ENCODE peak calls at places on chromosomes 13 and 19, in four cellular contexts. One of them, this sample, is unnamed.

GRCh38 chr19:56748443-56748842 is 76.9 kb upstream of the ZNF835 start:
- DNase-seq in fibroblast of lung: peak; percentile 14
- DNase-seq in dorsolateral prefrontal cortex: no peak
- DNase-seq in substantia nigra: no peak
- DNase-seq in this sample: no peak

GRCh38 chr19:5268801-5269200 is 71.8 kb downstream of the PTPRS start:
- DNase-seq in fibroblast of lung: no peak
- DNase-seq in dorsolateral prefrontal cortex: no peak
- DNase-seq in substantia nigra: no peak
- DNase-seq in this sample: peak; percentile 15

GRCh38 chr19:47376589-47377144 is 27.6 kb downstream of the DHX34 start:
- DNase-seq in fibroblast of lung: no peak
- DNase-seq in dorsolateral prefrontal cortex: no peak
- DNase-seq in substantia nigra: no peak
- DNase-seq in this sample: no peak

GRCh38 chr19:54795763-54796162 is 7.6 kb upstream of the KIR2DL4 start:
- DNase-seq in fibroblast of lung: no peak
- DNase-seq in dorsolateral prefrontal cortex: no peak
- DNase-seq in substantia nigra: no peak
- DNase-seq in this sample: no peak

GRCh38 chr13:23707674-23708073 is 137.5 kb downstream of the TNFRSF19 start:
- DNase-seq in fibroblast of lung: peak; percentile 52
- DNase-seq in dorsolateral prefrontal cortex: no peak
- DNase-seq in substantia nigra: no peak
- DNase-seq in this sample: no peak

GRCh38 chr13:100428966-100429365 is 159.6 kb downstream of the GGACT start:
- DNase-seq in fibroblast of lung: no peak
- DNase-seq in dorsolateral prefrontal cortex: no peak
- DNase-seq in substantia nigra: no peak
- DNase-seq in this sample: no peak

GRCh38 chr13:48383384-48383783 is 29.5 kb downstream of the LPAR6 start:
- DNase-seq in fibroblast of lung: no peak
- DNase-seq in dorsolateral prefrontal cortex: no peak
- DNase-seq in substantia nigra: no peak
- DNase-seq in this sample: no peak

GRCh38 chr19:35088514-35088913 is 27.1 kb upstream of the FXYD3 start:
- DNase-seq in fibroblast of lung: peak; percentile 77
- DNase-seq in dorsolateral prefrontal cortex: no peak
- DNase-seq in substantia nigra: no peak
- DNase-seq in this sample: peak; percentile 64

GRCh38 chr13:91314888-91315287 is 32.6 kb upstream of the MIR17HG start:
- DNase-seq in fibroblast of lung: no peak
- DNase-seq in dorsolateral prefrontal cortex: no peak
- DNase-seq in substantia nigra: no peak
- DNase-seq in this sample: no peak

GRCh38 chr19:54558339-54558738 is 15.3 kb upstream of the LILRA2 start:
- DNase-seq in fibroblast of lung: no peak
- DNase-seq in dorsolateral prefrontal cortex: no peak
- DNase-seq in substantia nigra: no peak
- DNase-seq in this sample: no peak

DNA sequence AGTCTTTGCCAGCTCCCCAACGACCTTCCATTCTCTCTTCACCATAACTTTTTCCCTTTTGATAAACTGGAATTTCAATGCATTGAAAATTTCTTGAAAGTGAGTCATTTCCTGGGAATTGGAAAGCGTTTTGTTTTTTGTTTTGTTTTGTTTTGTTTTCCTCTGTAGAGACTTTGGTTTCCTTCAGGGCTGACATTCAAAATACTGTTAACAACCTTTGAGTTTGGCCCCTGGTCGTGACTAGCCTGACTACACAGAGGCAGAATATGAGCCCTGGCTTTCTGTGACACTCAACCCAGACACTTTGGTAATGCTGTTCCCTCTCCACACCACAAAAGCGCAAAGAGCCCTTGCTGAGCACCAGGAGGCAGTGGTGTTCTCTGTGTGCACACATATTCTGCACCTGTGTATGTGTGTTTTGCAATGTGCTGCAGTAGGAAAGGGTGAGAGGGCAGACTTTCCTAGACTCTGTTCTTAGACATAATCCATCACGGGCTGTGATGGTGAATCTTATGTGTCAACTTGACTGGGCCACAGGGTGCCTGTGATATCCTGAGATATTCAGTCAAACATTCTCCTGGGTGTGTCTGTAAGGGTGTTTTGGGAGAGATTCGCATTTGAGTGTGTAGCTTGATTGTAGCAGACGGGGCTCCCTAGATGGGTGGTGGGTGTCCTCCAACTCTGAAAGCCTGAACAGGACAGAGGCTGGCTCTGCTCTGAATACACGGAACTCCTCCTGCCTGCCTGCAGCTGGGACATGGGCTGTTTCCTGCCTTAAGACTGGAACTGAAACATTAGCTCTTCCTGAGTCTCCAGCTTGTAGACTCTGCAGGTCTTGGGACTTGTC is 29.5 kb upstream of the ANKRD10 start:
- DNase-seq in fibroblast of lung: peak; percentile 80
- DNase-seq in dorsolateral prefrontal cortex: no peak
- DNase-seq in substantia nigra: no peak
- DNase-seq in this sample: peak; percentile 20
- H3K27ac ChIP-seq in fibroblast of lung: no peak overlapping the region
- H3K27ac ChIP-seq in dorsolateral prefrontal cortex: no peak overlapping the region
- H3K27ac ChIP-seq in substantia nigra: no peak overlapping the region
- H3K27ac ChIP-seq in this sample: no peak overlapping the region

GRCh38 chr13:109131698-109132257 is 502.4 kb downstream of the MYO16 start:
- DNase-seq in fibroblast of lung: no peak
- DNase-seq in dorsolateral prefrontal cortex: no peak
- DNase-seq in substantia nigra: no peak
- DNase-seq in this sample: no peak
- H3K27ac ChIP-seq in fibroblast of lung: no peak overlapping the region
- H3K27ac ChIP-seq in dorsolateral prefrontal cortex: no peak overlapping the region
- H3K27ac ChIP-seq in substantia nigra: no peak overlapping the region
- H3K27ac ChIP-seq in this sample: no peak overlapping the region

GRCh38 chr13:102538938-102539337 is 57.8 kb upstream of the TPP2 start:
- DNase-seq in fibroblast of lung: no peak
- DNase-seq in dorsolateral prefrontal cortex: no peak
- DNase-seq in substantia nigra: no peak
- DNase-seq in this sample: no peak
- H3K27ac ChIP-seq in fibroblast of lung: no peak overlapping the region
- H3K27ac ChIP-seq in dorsolateral prefrontal cortex: no peak overlapping the region
- H3K27ac ChIP-seq in substantia nigra: no peak overlapping the region
- H3K27ac ChIP-seq in this sample: no peak overlapping the region

GRCh38 chr13:33080962-33081655 is 64.9 kb downstream of the KL start:
- DNase-seq in fibroblast of lung: peak; percentile 15
- DNase-seq in dorsolateral prefrontal cortex: no peak
- DNase-seq in substantia nigra: no peak
- DNase-seq in this sample: no peak
- H3K27ac ChIP-seq in fibroblast of lung: no peak overlapping the region
- H3K27ac ChIP-seq in dorsolateral prefrontal cortex: no peak overlapping the region
- H3K27ac ChIP-seq in substantia nigra: no peak overlapping the region
- H3K27ac ChIP-seq in this sample: no peak overlapping the region

GRCh38 chr19:15450528-15450890 is 753 bp upstream of the WIZ start:
- DNase-seq in fibroblast of lung: no peak
- DNase-seq in dorsolateral prefrontal cortex: no peak
- DNase-seq in substantia nigra: no peak
- DNase-seq in this sample: no peak
- H3K27ac ChIP-seq in fibroblast of lung: no peak overlapping the region
- H3K27ac ChIP-seq in dorsolateral prefrontal cortex: no peak overlapping the region
- H3K27ac ChIP-seq in substantia nigra: no peak overlapping the region
- H3K27ac ChIP-seq in this sample: peak overlapping the region; percentile 73